ENCODE peak calls at places on chromosome 10, in nine cellular contexts. Z is CD8-positive, alpha-beta memory T cell; Y is OCI-LY7; B is HepG2; G is AG04450; N is Caco-2; M is right lobe of liver; Q is ovary; P is H9. I is an unnamed sample.

GRCh38 chr10:373516-374309 is 238.5 kb downstream of the ZMYND11 start:
- DNase-seq in Q (no peak), G (peak; percentile 16), P (no peak), M (no peak), B (peak; percentile 80), N (no peak), Z (no peak), Y (no peak), I (no peak)

GRCh38 chr10:68099736-68100135 is 9.6 kb upstream of the MYPN start:
- DNase-seq in Y (no peak), P (no peak), N (no peak), Z (no peak), Q (no peak), G (no peak), B (no peak), M (no peak), I (no peak)

GRCh38 chr10:124616836-124617130 is 127.4 kb downstream of the FAM53B start:
- DNase-seq in Z (no peak), P (no peak), B (no peak), G (no peak), N (no peak), Q (no peak), Y (no peak), M (no peak), I (no peak)

GRCh38 chr10:83075395-83076072 is 1063.8 kb upstream of the GHITM start:
- DNase-seq in Y (no peak), M (no peak), B (no peak), Z (no peak), G (no peak), N (no peak), Q (no peak), P (no peak), I (no peak)

GRCh38 chr10:50310560-50311174 is 59.4 kb upstream of the ASAH2 start:
- DNase-seq in N (peak; percentile 71), Y (peak; percentile 33), G (no peak), P (peak; percentile 74), M (no peak), B (peak; percentile 17), Z (no peak), Q (no peak), I (no peak)

GRCh38 chr10:5960070-5960972 is 17.0 kb downstream of the IL15RA start:
- DNase-seq in N (no peak), G (no peak), M (no peak), B (no peak), Y (no peak), Z (no peak), P (peak; percentile 21), Q (peak; percentile 14), I (no peak)

GRCh38 chr10:48579251-48579960 is 25.5 kb downstream of the ARHGAP22 start:
- DNase-seq in N (no peak), M (no peak), Y (no peak), Z (no peak), G (peak; percentile 18), B (no peak), P (peak; percentile 24), Q (no peak), I (no peak)

GRCh38 chr10:99906470-99906869 is 103.3 kb downstream of the DNMBP start:
- DNase-seq in N (no peak), Z (no peak), Q (peak; percentile 41), G (peak; percentile 93), M (no peak), Y (no peak), B (no peak), P (no peak), I (no peak)

GRCh38 chr10:24350111-24350921 is 141.4 kb downstream of the KIAA1217 start:
- DNase-seq in Z (no peak), N (no peak), Q (no peak), M (no peak), G (no peak), Y (no peak), B (no peak), P (no peak), I (no peak)

GRCh38 chr10:112778579-112778978 is 171.5 kb upstream of the TCF7L2 start:
- DNase-seq in P (no peak), Q (no peak), M (no peak), Y (no peak), B (no peak), N (peak; percentile 47), G (no peak), Z (no peak), I (no peak)

GRCh38 chr10:17562572-17562971 is 54.6 kb downstream of the HACD1 start:
- DNase-seq in N (no peak), Y (no peak), G (peak; percentile 10), Z (no peak), M (no peak), Q (no peak), B (no peak), P (no peak), I (no peak)

GRCh38 chr10:74194545-74194944 is 43.5 kb downstream of the ADK start:
- DNase-seq in Z (no peak), B (no peak), P (no peak), G (no peak), M (no peak), Y (no peak), N (no peak), Q (no peak), I (no peak)

GRCh38 chr10:58440484-58440883 is 55.3 kb downstream of the TFAM start:
- DNase-seq in G (no peak), P (no peak), M (no peak), N (no peak), Q (no peak), B (no peak), Z (no peak), Y (no peak), I (no peak)

GRCh38 chr10:14578060-14578952 is 196.4 kb downstream of the FAM107B start:
- DNase-seq in Y (no peak), B (peak; percentile 90), Z (no peak), N (peak; percentile 89), Q (no peak), G (no peak), M (no peak), P (peak; percentile 14), I (no peak)

GRCh38 chr10:4661572-4662255 is 164.3 kb upstream of the AKR1E2 start:
- DNase-seq in N (no peak), B (peak; percentile 78), M (peak; percentile 82), G (no peak), Z (no peak), Q (peak; percentile 42), Y (no peak), P (no peak), I (no peak)

GRCh38 chr10:96648297-96648696 is 61.5 kb upstream of the TM9SF3 start:
- DNase-seq in Y (no peak), B (no peak), M (no peak), G (no peak), N (no peak), Q (no peak), P (no peak), Z (no peak), I (no peak)

GRCh38 chr10:3622427-3622826 is 162.6 kb downstream of the KLF6 start:
- DNase-seq in N (peak; percentile 15), B (no peak), P (no peak), Y (peak; percentile 44), G (no peak), Z (no peak), Q (no peak), M (no peak), I (no peak)

GRCh38 chr10:3053145-3053544 is 14.2 kb upstream of the PFKP start:
- DNase-seq in P (no peak), G (no peak), Q (no peak), B (no peak), Z (no peak), N (no peak), M (no peak), Y (no peak), I (no peak)

GRCh38 chr10:112899396-112900065 is 50.5 kb upstream of the TCF7L2 start:
- DNase-seq in Y (no peak), P (no peak), N (no peak), Z (no peak), M (peak; percentile 87), Q (no peak), G (no peak), B (peak; percentile 56), I (no peak)

GRCh38 chr10:110411047-110411410 is 86.7 kb upstream of the DUSP5 start:
- DNase-seq in Z (no peak), B (no peak), M (no peak), P (no peak), Q (no peak), G (no peak), N (no peak), Y (no peak), I (no peak)

GRCh38 chr10:133453516-133454203 is at the start of gene SCART1:
- DNase-seq in M (peak; percentile 39), B (no peak), N (no peak), G (no peak), Z (peak; percentile 56), Q (no peak), P (no peak), Y (no peak), I (no peak)
- H3K9me3 ChIP-seq in M (no peaks in the 10 kb centered on the region), B (peaks cover 6% of the 10 kb centered on the region), N (peaks cover 13% of the 10 kb centered on the region), G (peaks cover 39% of the 10 kb centered on the region), Z (peaks cover under 1% of the 10 kb centered on the region), Q (no peaks in the 10 kb centered on the region), P (peaks cover 89% of the 10 kb centered on the region), Y (peaks cover 9% of the 10 kb centered on the region), I (no peaks in the 10 kb centered on the region)

GRCh38 chr10:130728531-130729215 is 582.8 kb downstream of the TCERG1L start:
- DNase-seq in P (no peak), N (no peak), B (no peak), Y (no peak), Q (no peak), M (no peak), G (no peak), Z (no peak), I (no peak)
- H3K9me3 ChIP-seq in P (no peaks in the 10 kb centered on the region), N (no peaks in the 10 kb centered on the region), B (no peaks in the 10 kb centered on the region), Y (no peaks in the 10 kb centered on the region), Q (no peaks in the 10 kb centered on the region), M (no peaks in the 10 kb centered on the region), G (peaks cover 59% of the 10 kb centered on the region), Z (no peaks in the 10 kb centered on the region), I (no peaks in the 10 kb centered on the region)

DNA sequence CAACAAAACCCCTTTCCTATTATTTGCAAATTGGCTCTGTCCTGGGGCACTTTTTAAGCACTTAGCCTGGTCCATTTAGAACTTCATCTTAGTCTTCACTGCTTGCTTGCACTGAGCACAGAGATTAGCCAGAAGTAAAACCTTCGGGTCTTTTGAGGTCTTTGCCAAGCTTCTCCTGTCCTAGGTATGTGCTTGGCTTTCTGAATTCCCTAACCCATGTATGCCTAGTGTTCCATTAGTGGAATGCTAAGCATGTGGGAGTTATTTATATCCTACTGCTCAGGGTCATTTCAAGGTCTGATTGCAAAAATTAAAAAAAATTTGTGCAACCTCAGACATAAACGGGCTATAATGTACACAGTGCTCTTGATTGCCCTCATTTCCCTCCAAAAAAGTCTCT is 18.0 kb downstream of the ZNF37A start:
- DNase-seq in Z (no peak), N (no peak), Q (no peak), P (no peak), M (no peak), B (peak; percentile 21), Y (no peak), G (no peak), I (no peak)
- H3K9me3 ChIP-seq in Z (peaks cover 35% of the 10 kb centered on the region), N (peaks cover 70% of the 10 kb centered on the region), Q (peaks cover 6% of the 10 kb centered on the region), P (peaks cover 46% of the 10 kb centered on the region), M (no peaks in the 10 kb centered on the region), B (peaks cover 10% of the 10 kb centered on the region), Y (peaks cover 14% of the 10 kb centered on the region), G (peaks cover 35% of the 10 kb centered on the region), I (peaks cover 32% of the 10 kb centered on the region)

DNA sequence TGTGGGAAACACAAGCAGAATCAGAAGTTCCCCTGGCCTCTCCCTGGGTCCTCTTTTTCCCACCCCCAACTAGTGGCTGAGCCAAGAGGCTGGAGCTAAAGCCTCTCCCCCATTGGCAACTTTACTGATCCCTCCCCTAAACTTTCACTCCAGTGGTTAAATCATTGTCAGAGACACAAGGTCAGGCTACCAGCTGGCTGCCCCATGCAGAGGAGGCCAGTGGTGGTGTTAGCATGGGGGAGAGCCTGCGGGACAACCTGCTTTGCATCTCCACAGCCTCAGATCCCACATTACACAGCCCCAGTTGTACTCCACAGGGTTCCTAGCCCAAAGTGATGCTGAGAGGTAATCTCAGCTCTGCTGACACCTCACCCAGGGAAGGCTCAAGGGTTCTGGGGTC is 21.0 kb downstream of the NEUROG3 start:
- DNase-seq in M (no peak), N (no peak), G (no peak), B (no peak), Z (no peak), Q (no peak), P (no peak), Y (no peak), I (no peak)
- H3K9me3 ChIP-seq in M (no peaks in the 10 kb centered on the region), N (peaks cover 32% of the 10 kb centered on the region), G (peaks cover 4% of the 10 kb centered on the region), B (peaks cover 28% of the 10 kb centered on the region), Z (peaks cover 9% of the 10 kb centered on the region), Q (no peaks in the 10 kb centered on the region), P (peaks cover 10% of the 10 kb centered on the region), Y (peaks cover 18% of the 10 kb centered on the region), I (peaks cover 16% of the 10 kb centered on the region)